ENCODE peak calls at places on chromosomes 1 and 21, in seven cellular contexts. Y is thoracic aorta, N is Panc1, D is psoas muscle, F is pancreas, Q is heart left ventricle, T is Peyer's patch. H is an unnamed sample. For H3K4me1, the result is how much of the 10 kb centered on the place peaks cover.

GRCh38 chr21:45990741-45991605 is 9.4 kb downstream of the COL6A1 start:
- DNase-seq in Y (peak), N (no peak), D (peak), F (peak), Q (peak), T (no peak), H (no peak)

GRCh38 chr1:42674682-42675081 is 7.5 kb upstream of the YBX1 start:
- DNase-seq in Y (no peak), N (no peak), D (no peak), F (no peak), Q (peak), T (no peak), H (no peak)

GRCh38 chr21:45073301-45074047 is 906 bp upstream of the ADARB1 start:
- DNase-seq in Y (no peak), N (no peak), D (no peak), F (peak), Q (no peak), T (no peak), H (no peak)

GRCh38 chr1:229452956-229453801 is 19.3 kb upstream of the ACTA1 start:
- DNase-seq in Y (no peak), N (peak), D (no peak), F (no peak), Q (no peak), T (no peak), H (no peak)

GRCh38 chr1:228141082-228141870 is 1.2 kb downstream of the GUK1 start:
- DNase-seq in Y (no peak), N (no peak), D (peak), F (peak), Q (peak), T (peak), H (peak)

GRCh38 chr1:207519505-207520399 is 23.8 kb downstream of the CR1 start:
- DNase-seq in Y (no peak), N (no peak), D (no peak), F (no peak), Q (no peak), T (no peak), H (no peak)

GRCh38 chr1:172885976-172886375 is 164.8 kb downstream of the TNFSF18 start:
- DNase-seq in Y (no peak), N (no peak), D (no peak), F (no peak), Q (no peak), T (no peak), H (no peak)

GRCh38 chr21:18265955-18266354 is 21.3 kb downstream of the CHODL start:
- DNase-seq in Y (no peak), N (no peak), D (no peak), F (no peak), Q (no peak), T (no peak), H (no peak)

GRCh38 chr1:99279525-99279924 is 15.2 kb downstream of the PLPPR4 start:
- DNase-seq in Y (no peak), N (no peak), D (no peak), F (no peak), Q (no peak), T (no peak), H (no peak)

GRCh38 chr1:1283821-1284220 is 3.6 kb downstream of the SCNN1D start:
- DNase-seq in Y (no peak), N (no peak), D (no peak), F (peak), Q (no peak), T (no peak), H (no peak)

GRCh38 chr1:230747886-230748800 is 955 bp downstream of the CAPN9 start:
- DNase-seq in Y (no peak), N (no peak), D (no peak), F (peak), Q (no peak), T (no peak), H (no peak)

GRCh38 chr1:91885331-91885715 is 628 bp downstream of the TGFBR3 start:
- DNase-seq in Y (no peak), N (no peak), D (peak), F (no peak), Q (peak), T (no peak), H (peak)

GRCh38 chr1:119327436-119328155 is 41.0 kb upstream of the HAO2 start:
- DNase-seq in Y (no peak), N (no peak), D (peak), F (no peak), Q (no peak), T (peak), H (peak)

GRCh38 chr1:204180133-204180532 is 14.0 kb upstream of the REN start:
- DNase-seq in Y (no peak), N (no peak), D (no peak), F (no peak), Q (no peak), T (no peak), H (no peak)

GRCh38 chr1:7690496-7691182 is 80.5 kb upstream of the VAMP3 start:
- DNase-seq in Y (no peak), N (no peak), D (no peak), F (no peak), Q (peak), T (no peak), H (no peak)

GRCh38 chr21:31284797-31285397 is 59.2 kb downstream of the TIAM1 start:
- DNase-seq in Y (no peak), N (no peak), D (no peak), F (no peak), Q (no peak), T (no peak), H (no peak)

GRCh38 chr1:46081206-46081605 is 51.2 kb downstream of the PIK3R3 start:
- DNase-seq in Y (no peak), N (no peak), D (no peak), F (no peak), Q (no peak), T (no peak), H (no peak)

GRCh38 chr1:153100241-153100640 is 5.9 kb upstream of the SPRR2E start:
- DNase-seq in Y (no peak), N (peak), D (no peak), F (no peak), Q (no peak), T (no peak), H (no peak)

GRCh38 chr1:227760377-227760776 is 25.1 kb downstream of the SNAP47 start:
- DNase-seq in Y (no peak), N (no peak), D (no peak), F (no peak), Q (no peak), T (no peak), H (no peak)

GRCh38 chr21:44049182-44049581 is 37.1 kb downstream of the TRAPPC10 start:
- DNase-seq in Y (no peak), N (no peak), D (no peak), F (no peak), Q (no peak), T (no peak), H (peak)

GRCh38 chr1:83942914-83943313 is 56.0 kb downstream of the TTLL7 start:
- DNase-seq in Y (no peak), N (no peak), D (no peak), F (no peak), Q (no peak), T (no peak), H (no peak)

GRCh38 chr1:159826436-159827101 is at the start of gene SLAMF8:
- DNase-seq in Y (no peak), N (no peak), D (peak), F (no peak), Q (peak), T (peak), H (peak)

GRCh38 chr1:44637590-44638411 is 36.5 kb downstream of the TMEM53 start:
- DNase-seq in Y (no peak), N (no peak), D (no peak), F (no peak), Q (no peak), T (no peak), H (no peak)

GRCh38 chr1:26471201-26471497 is 1.1 kb upstream of the HMGN2 start:
- DNase-seq in Y (no peak), N (no peak), D (no peak), F (no peak), Q (no peak), T (no peak), H (no peak)

GRCh38 chr1:153771241-153771640 is 4.0 kb upstream of the SLC27A3 start:
- DNase-seq in Y (no peak), N (no peak), D (no peak), F (no peak), Q (no peak), T (no peak), H (no peak)

GRCh38 chr1:185608166-185608565 is 126.0 kb upstream of the HMCN1 start:
- DNase-seq in Y (no peak), N (no peak), D (no peak), F (no peak), Q (no peak), T (no peak), H (no peak)

GRCh38 chr1:18948048-18948912 is 8.2 kb downstream of the IFFO2 start:
- DNase-seq in Y (no peak), N (no peak), D (no peak), F (peak), Q (no peak), T (peak), H (no peak)

GRCh38 chr1:162682013-162682419 is 49.8 kb downstream of the DDR2 start:
- DNase-seq in Y (no peak), N (no peak), D (no peak), F (no peak), Q (no peak), T (no peak), H (no peak)

GRCh38 chr1:37240897-37241296 is 206.6 kb upstream of the GRIK3 start:
- DNase-seq in Y (no peak), N (no peak), D (no peak), F (no peak), Q (no peak), T (no peak), H (no peak)

GRCh38 chr1:7581754-7582264 is 189.3 kb upstream of the VAMP3 start:
- DNase-seq in Y (no peak), N (no peak), D (no peak), F (no peak), Q (peak), T (no peak), H (peak)

GRCh38 chr1:170063109-170063826 is 11.2 kb downstream of the KIFAP3 start:
- DNase-seq in Y (no peak), N (no peak), D (no peak), F (no peak), Q (no peak), T (no peak), H (no peak)

GRCh38 chr1:212286437-212287131 is 1.4 kb downstream of the PPP2R5A start:
- DNase-seq in Y (no peak), N (no peak), D (no peak), F (no peak), Q (no peak), T (no peak), H (no peak)
- H3K4me1 ChIP-seq in Y (under half), N (under half), D (under half), F (under half), Q (under half), T (under half), H (under half)

GRCh38 chr1:67803380-67804279 is 29.6 kb downstream of the GNG12 start:
- DNase-seq in Y (no peak), N (no peak), D (no peak), F (no peak), Q (no peak), T (no peak), H (no peak)

GRCh38 chr1:67807282-67807681 is 26.0 kb downstream of the GNG12 start:
- DNase-seq in Y (no peak), N (no peak), D (no peak), F (no peak), Q (no peak), T (no peak), H (no peak)

GRCh38 chr1:67802565-67802964 is 30.7 kb downstream of the GNG12 start:
- DNase-seq in Y (no peak), N (no peak), D (no peak), F (no peak), Q (no peak), T (no peak), H (no peak)

GRCh38 chr1:67801903-67802302 is 31.4 kb downstream of the GNG12 start:
- DNase-seq in Y (no peak), N (no peak), D (no peak), F (no peak), Q (no peak), T (no peak), H (no peak)

GRCh38 chr1:67804710-67805109 is 28.6 kb downstream of the GNG12 start:
- DNase-seq in Y (no peak), N (no peak), D (no peak), F (no peak), Q (no peak), T (no peak), H (no peak)
- TF ChIP-seq CTCF in Y (peak), N (peak), D (no peak), F (no peak), Q (no peak), T (no peak), H (no peak)

GRCh38 chr1:15311122-15311822 is 64.2 kb downstream of the FHAD1 start:
- DNase-seq in Y (no peak), N (no peak), D (no peak), F (no peak), Q (no peak), T (no peak), H (no peak)
- H3K4me1 ChIP-seq in Y (under half), N (under half), D (under half), F (under half), Q (under half), T (under half), H (under half)

GRCh38 chr1:177256153-177256814 is 85.5 kb downstream of the BRINP2 start:
- DNase-seq in Y (no peak), N (peak), D (peak), F (peak), Q (peak), T (no peak), H (peak)
- TF ChIP-seq CTCF in Y (peak), N (peak), D (peak), F (peak), Q (peak), T (peak), H (peak)

GRCh38 chr1:210233495-210234253 is 1.1 kb downstream of the SERTAD4 start:
- DNase-seq in Y (no peak), N (no peak), D (peak), F (peak), Q (peak), T (no peak), H (peak)
- H3K4me1 ChIP-seq in Y (half or more), N (under half), D (under half), F (under half), Q (under half), T (under half), H (half or more)

DNA sequence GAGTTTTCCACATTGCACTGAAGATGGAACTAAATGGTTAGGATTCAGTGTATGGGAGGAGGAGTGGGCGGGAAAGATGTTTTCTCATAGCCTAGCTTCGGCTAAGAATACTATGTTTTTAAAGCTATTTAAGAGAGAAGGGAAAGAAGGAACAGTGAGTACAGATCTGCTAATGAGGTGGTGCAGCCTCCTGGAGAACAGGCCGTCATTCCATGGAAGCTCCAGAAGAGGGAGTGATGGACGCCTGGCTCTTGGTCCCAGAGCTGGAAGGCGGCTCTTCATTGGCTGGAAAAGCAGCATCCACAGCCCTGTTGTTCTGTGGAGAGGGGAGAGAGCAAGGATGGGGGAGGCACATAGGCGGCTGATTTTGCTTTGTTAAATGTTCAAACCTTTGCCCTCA is 6.9 kb downstream of the CAMK1G start:
- DNase-seq in Y (no peak), N (no peak), D (no peak), F (no peak), Q (no peak), T (no peak), H (no peak)
- TF ChIP-seq CTCF in Y (no peak), N (peak), D (no peak), F (peak), Q (peak), T (no peak), H (no peak)

GRCh38 chr1:86218859-86219258 is 62.3 kb upstream of the COL24A1 start:
- DNase-seq in Y (no peak), N (no peak), D (no peak), F (no peak), Q (no peak), T (no peak), H (no peak)

GRCh38 chr1:86214605-86215004 is 58.0 kb upstream of the COL24A1 start:
- DNase-seq in Y (no peak), N (no peak), D (no peak), F (no peak), Q (no peak), T (no peak), H (no peak)
- H3K4me1 ChIP-seq in Y (under half), N (under half), D (under half), F (under half), Q (under half), T (under half), H (under half)

GRCh38 chr21:42892931-42893660 is at the start of gene NDUFV3:
- DNase-seq in Y (peak), N (peak), D (peak), F (peak), Q (peak), T (peak), H (peak)
- TF ChIP-seq CTCF in Y (no peak), N (no peak), D (no peak), F (no peak), Q (peak), T (no peak), H (no peak)

DNA sequence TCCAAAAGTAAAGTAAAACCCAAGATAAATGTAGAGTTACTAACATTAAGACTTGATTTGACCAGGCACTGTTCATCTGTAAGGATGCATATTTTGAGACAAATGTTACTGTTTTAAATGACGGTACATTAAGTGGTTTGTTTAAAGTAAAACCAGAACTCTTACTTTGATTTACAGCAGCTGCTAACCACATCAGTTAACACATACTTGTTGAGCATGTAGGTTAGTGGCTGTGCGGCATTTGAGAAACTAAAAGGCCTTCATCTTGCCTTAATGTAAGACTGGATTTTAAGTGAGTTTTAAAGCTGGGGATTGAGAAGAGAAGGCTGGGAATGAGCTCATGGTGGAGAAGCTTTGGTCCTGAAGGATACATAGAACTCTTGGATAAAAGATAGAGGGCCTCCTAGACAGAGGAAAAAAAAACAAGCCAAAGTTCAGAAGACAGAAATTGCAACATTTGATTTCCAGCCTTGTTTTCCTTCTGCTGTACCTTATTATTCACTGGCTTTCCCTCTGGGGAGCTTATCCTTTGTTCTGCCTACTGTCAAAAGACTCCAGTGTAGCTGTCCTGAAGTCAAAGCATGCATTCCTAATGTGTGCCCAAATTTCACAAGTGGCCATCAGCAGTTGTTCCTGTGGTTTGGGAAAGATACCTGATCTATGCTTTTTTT is 66.6 kb downstream of the MTR start:
- DNase-seq in Y (no peak), N (no peak), D (no peak), F (no peak), Q (no peak), T (no peak), H (no peak)
- H3K4me1 ChIP-seq in Y (under half), N (under half), D (under half), F (under half), Q (under half), T (under half), H (under half)

GRCh38 chr1:115076384-115076906 is 12.9 kb downstream of the TSPAN2 start:
- DNase-seq in Y (no peak), N (no peak), D (no peak), F (no peak), Q (no peak), T (no peak), H (no peak)

GRCh38 chr1:115074839-115075534 is 14.3 kb downstream of the TSPAN2 start:
- DNase-seq in Y (no peak), N (no peak), D (no peak), F (no peak), Q (no peak), T (no peak), H (peak)

GRCh38 chr1:115077286-115077983 is 11.9 kb downstream of the TSPAN2 start:
- DNase-seq in Y (no peak), N (no peak), D (no peak), F (no peak), Q (no peak), T (no peak), H (no peak)

GRCh38 chr1:115078708-115079107 is 10.6 kb downstream of the TSPAN2 start:
- DNase-seq in Y (no peak), N (no peak), D (no peak), F (no peak), Q (no peak), T (no peak), H (no peak)

GRCh38 chr1:115077984-115078330 is 11.3 kb downstream of the TSPAN2 start:
- DNase-seq in Y (no peak), N (no peak), D (no peak), F (no peak), Q (no peak), T (no peak), H (no peak)
- TF ChIP-seq CTCF in Y (no peak), N (no peak), D (no peak), F (no peak), Q (no peak), T (no peak), H (no peak)